ENCODE peak calls at places on chromosomes 13 and 19, in seven cellular contexts. Y is AG04450; F is uterus; C is fibroblast of lung; U is GM23338; T is HL-60; V is CD4-positive, alpha-beta T cell. W is an unnamed sample.

GRCh38 chr13:75310005-75310580 is 171.9 kb downstream of the TBC1D4 start:
- DNase-seq in V (no peak), U (no peak), T (peak; percentile 63), C (no peak), Y (no peak), F (no peak), W (no peak)

GRCh38 chr13:33742321-33742720 is 75.6 kb upstream of the RFC3 start:
- DNase-seq in T (no peak), U (no peak), F (no peak), V (no peak), Y (no peak), C (no peak), W (no peak)

GRCh38 chr19:12703056-12703455 is 6.6 kb upstream of the FBXW9 start:
- DNase-seq in T (no peak), F (no peak), V (no peak), C (peak; percentile 53), Y (no peak), U (peak; percentile 94), W (no peak)

GRCh38 chr19:39967561-39967960 is 3.4 kb upstream of the PSMC4 start:
- DNase-seq in Y (no peak), F (no peak), V (no peak), T (no peak), U (no peak), C (no peak), W (no peak)

GRCh38 chr19:30518965-30519606 is 146.9 kb downstream of the ZNF536 start:
- DNase-seq in V (no peak), C (no peak), F (no peak), U (no peak), Y (no peak), T (no peak), W (no peak)

GRCh38 chr19:13637664-13638063 is 126.7 kb upstream of the MRI1 start:
- DNase-seq in F (no peak), C (peak; percentile 35), Y (no peak), U (no peak), V (no peak), T (no peak), W (no peak)

GRCh38 chr13:99380921-99381645 is 73.9 kb upstream of the GPR183 start:
- DNase-seq in U (no peak), T (no peak), Y (no peak), F (no peak), V (peak; percentile 48), C (no peak), W (no peak)

GRCh38 chr13:94825507-94825906 is 113.2 kb upstream of the SOX21 start:
- DNase-seq in T (no peak), U (peak; percentile 85), C (peak; percentile 72), F (peak; percentile 58), Y (no peak), V (no peak), W (no peak)

GRCh38 chr19:13652810-13653590 is 111.3 kb upstream of the MRI1 start:
- DNase-seq in Y (no peak), U (peak; percentile 40), C (no peak), F (no peak), T (no peak), V (no peak), W (no peak)

GRCh38 chr19:33496016-33496415 is 25.6 kb downstream of the PEPD start:
- DNase-seq in F (no peak), U (no peak), C (no peak), V (no peak), T (no peak), Y (no peak), W (no peak)

GRCh38 chr19:50835785-50836542 is 2.6 kb upstream of the KLK15 start:
- DNase-seq in V (peak; percentile 22), Y (peak; percentile 4), C (peak; percentile 35), T (peak; percentile 29), F (peak; percentile 29), U (peak; percentile 83), W (peak; percentile 46)

GRCh38 chr13:52846567-52847321 is 1.7 kb downstream of the PCDH8 start:
- DNase-seq in U (peak; percentile 91), Y (no peak), C (peak; percentile 7), T (peak; percentile 58), V (no peak), F (no peak), W (no peak)
- TF ChIP-seq CTCF in U (peak; percentile 86), Y (peak; percentile 13), C (peak; percentile 21), T (no peak), V (no peak), F (no peak), W (no peak)

GRCh38 chr19:984165-984967 is at the start of gene WDR18:
- DNase-seq in U (peak; percentile 93), T (peak; percentile 90), V (peak; percentile 77), Y (peak; percentile 49), C (peak; percentile 83), F (peak; percentile 93), W (peak; percentile 88)
- TF ChIP-seq CTCF in U (no peak), T (no peak), V (no peak), Y (no peak), C (no peak), F (no peak), W (no peak)

DNA sequence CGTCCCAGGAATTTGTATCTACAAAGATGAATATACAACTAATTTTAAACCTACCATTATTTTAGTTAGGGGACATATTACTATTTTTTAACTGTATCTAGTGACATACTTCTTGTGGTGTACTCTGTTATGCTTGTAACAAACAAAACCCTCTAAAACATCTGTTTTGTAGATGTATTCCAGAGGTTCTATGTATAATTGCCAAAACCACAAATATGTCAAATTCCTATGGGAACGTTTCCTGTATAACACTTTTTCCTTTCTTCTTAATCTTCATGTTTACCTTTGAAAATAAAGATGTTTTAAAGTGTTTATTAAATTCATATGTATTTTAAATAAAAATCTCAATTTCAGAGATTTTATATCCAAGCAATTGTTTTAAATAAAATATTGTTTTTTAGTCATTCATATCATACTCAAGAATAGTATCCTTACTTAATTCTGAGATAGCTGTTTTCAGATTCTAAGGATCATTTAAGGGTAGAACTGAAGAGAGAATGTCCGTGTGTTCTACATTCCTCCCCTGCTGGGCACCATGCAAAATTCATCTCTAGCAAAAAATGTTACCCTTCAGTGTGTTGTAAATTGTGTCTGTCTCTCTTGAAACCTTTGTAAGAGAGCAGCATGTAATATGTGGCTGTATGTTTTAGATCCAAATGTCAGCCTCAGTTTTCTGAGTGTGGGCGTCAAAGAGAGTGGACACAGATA is 1327.7 kb downstream of the EFNB2 start:
- DNase-seq in Y (no peak), V (no peak), U (no peak), C (peak; percentile 46), F (no peak), T (no peak), W (no peak)
- TF ChIP-seq CTCF in Y (peak; percentile 26), V (no peak), U (no peak), C (no peak), F (no peak), T (no peak), W (no peak)

GRCh38 chr19:8363803-8364771 is at the start of gene ANGPTL4:
- DNase-seq in U (peak; percentile 84), V (peak; percentile 5), T (peak; percentile 7), Y (no peak), C (peak; percentile 71), F (peak; percentile 80), W (peak; percentile 58)
- TF ChIP-seq CTCF in U (no peak), V (no peak), T (no peak), Y (peak; percentile 26), C (no peak), F (no peak), W (no peak)

GRCh38 chr19:53365134-53365898 is at the start of gene ZNF525:
- DNase-seq in U (peak; percentile 93), C (peak; percentile 73), Y (no peak), F (peak; percentile 92), V (peak; percentile 97), T (peak; percentile 91), W (peak; percentile 88)
- TF ChIP-seq CTCF in U (peak; percentile 73), C (no peak), Y (peak; percentile 16), F (no peak), V (peak; percentile 55), T (no peak), W (no peak)

GRCh38 chr13:60617863-60618733 is 221.1 kb downstream of the TDRD3 start:
- DNase-seq in T (peak; percentile 34), U (peak; percentile 80), V (no peak), C (peak; percentile 13), F (no peak), Y (no peak), W (no peak)
- TF ChIP-seq CTCF in T (no peak), U (peak; percentile 91), V (no peak), C (peak; percentile 25), F (peak; percentile 10), Y (peak; percentile 46), W (no peak)

DNA sequence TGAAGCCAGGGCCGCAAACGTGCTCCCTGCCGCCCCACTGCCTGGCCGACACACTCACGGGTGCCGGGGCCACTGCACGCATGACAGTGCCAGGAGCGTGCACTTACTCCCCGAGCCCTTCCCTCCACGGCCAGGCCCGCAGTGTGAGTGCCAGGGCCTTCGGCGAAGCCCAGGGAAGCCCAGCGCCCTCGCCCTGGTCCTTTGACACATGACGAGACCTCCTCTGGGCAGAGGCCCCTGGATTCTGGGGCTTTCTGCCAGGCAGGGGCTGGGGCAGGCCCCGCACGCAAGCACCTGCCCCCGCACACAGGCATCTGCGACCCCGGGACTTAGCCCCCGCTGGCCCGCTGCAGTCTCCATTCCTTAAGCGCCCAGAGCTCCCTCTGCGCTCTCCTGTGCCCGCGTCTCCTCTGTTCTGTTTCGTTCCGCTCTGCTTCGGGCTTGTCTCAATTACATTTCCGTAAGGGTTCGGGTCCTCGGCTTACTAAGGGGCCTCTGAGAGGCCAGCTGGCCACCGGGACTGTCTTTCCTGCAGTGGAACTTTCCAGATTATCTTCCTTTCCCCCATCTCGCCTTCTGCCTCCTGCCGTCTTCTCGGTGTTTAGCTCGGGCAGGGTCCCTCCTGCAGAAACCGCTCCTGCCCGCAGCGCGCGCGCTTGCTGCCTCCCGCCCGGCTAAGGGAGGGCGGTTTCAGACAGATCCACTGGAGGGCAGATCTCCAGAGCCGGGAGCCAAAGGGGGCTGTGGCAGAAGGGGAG is 98.8 kb downstream of the ING1 start:
- DNase-seq in U (peak; percentile 77), T (no peak), Y (no peak), F (no peak), V (no peak), C (peak; percentile 34), W (no peak)
- TF ChIP-seq CTCF in U (peak; percentile 35), T (no peak), Y (peak; percentile 35), F (no peak), V (no peak), C (peak; percentile 21), W (no peak)

GRCh38 chr19:35140898-35141626 is 2.0 kb upstream of the FXYD7 start:
- DNase-seq in U (peak; percentile 92), T (peak; percentile 86), Y (peak; percentile 78), C (peak; percentile 85), V (peak; percentile 96), F (peak; percentile 97), W (peak; percentile 89)
- TF ChIP-seq CTCF in U (peak; percentile 69), T (peak; percentile 25), Y (peak; percentile 45), C (peak; percentile 42), V (no peak), F (peak; percentile 76), W (no peak)